ENCODE peak calls at places on chromosomes 1 and 21, in seven cellular contexts. H is SK-N-SH, S is HCT116, L is H1, U is K562, M is GM12878, Y is HepG2. P is an unnamed sample.

GRCh38 chr1:58896211-58897183 is 112.7 kb upstream of the JUN start:
- DNase-seq in L (no peak), Y (no peak), U (peak; percentile 83), S (no peak), M (no peak), H (peak; percentile 73), P (no peak)

GRCh38 chr21:41899431-41900202 is 20.5 kb upstream of the PRDM15 start:
- DNase-seq in U (no peak), L (no peak), S (no peak), M (no peak), H (no peak), Y (no peak), P (no peak)

GRCh38 chr1:14599173-14599754 is 779 bp downstream of the KAZN start:
- DNase-seq in U (peak; percentile 36), Y (no peak), L (no peak), S (no peak), H (no peak), M (no peak), P (no peak)

GRCh38 chr21:45892156-45892919 is 89.2 kb upstream of the COL6A1 start:
- DNase-seq in L (no peak), U (no peak), S (no peak), Y (no peak), M (no peak), H (no peak), P (no peak)

GRCh38 chr1:169739980-169740379 is 6.1 kb upstream of the SELE start:
- DNase-seq in S (no peak), U (no peak), H (no peak), M (no peak), L (no peak), Y (no peak), P (no peak)

GRCh38 chr1:153643100-153643499 is 9.2 kb downstream of the CHTOP start:
- DNase-seq in H (no peak), L (no peak), U (no peak), M (no peak), Y (no peak), S (no peak), P (no peak)

GRCh38 chr1:229669333-229669732 is 43.3 kb downstream of the URB2 start:
- DNase-seq in Y (no peak), U (peak; percentile 5), S (no peak), L (no peak), H (no peak), M (no peak), P (no peak)

GRCh38 chr1:9784508-9785133 is 39.1 kb downstream of the CLSTN1 start:
- DNase-seq in L (no peak), U (peak; percentile 65), H (peak; percentile 68), Y (peak; percentile 63), S (peak; percentile 58), M (peak; percentile 61), P (no peak)

GRCh38 chr1:27395441-27396195 is 3.2 kb downstream of the GPR3 start:
- DNase-seq in M (no peak), H (peak; percentile 88), U (peak; percentile 78), S (peak; percentile 68), Y (peak; percentile 40), L (no peak), P (peak; percentile 59)

GRCh38 chr1:94707321-94708298 is 112.5 kb upstream of the SLC44A3 start:
- DNase-seq in H (no peak), S (no peak), Y (no peak), U (no peak), M (no peak), L (no peak), P (no peak)

GRCh38 chr1:42128984-42129383 is 24.2 kb upstream of the GUCA2B start:
- DNase-seq in L (no peak), M (no peak), S (no peak), H (no peak), U (no peak), Y (no peak), P (no peak)

GRCh38 chr1:1462318-1462966 is 9.1 kb upstream of the ATAD3B start:
- DNase-seq in S (no peak), H (peak; percentile 85), M (peak; percentile 36), L (no peak), U (peak; percentile 65), Y (peak; percentile 51), P (no peak)

GRCh38 chr1:153773004-153773921 is 1.9 kb upstream of the SLC27A3 start:
- DNase-seq in M (no peak), H (no peak), L (no peak), S (no peak), Y (no peak), U (no peak), P (no peak)

GRCh38 chr1:92273039-92273438 is 25.7 kb downstream of the GLMN start:
- DNase-seq in S (no peak), U (no peak), Y (no peak), L (no peak), H (no peak), M (no peak), P (no peak)

GRCh38 chr21:46048926-46049889 is 48.7 kb upstream of the COL6A2 start:
- DNase-seq in U (no peak), H (no peak), Y (no peak), S (no peak), L (no peak), M (no peak), P (no peak)

GRCh38 chr1:146049436-146049835 is 27.9 kb upstream of the HJV start:
- DNase-seq in M (no peak), H (no peak), Y (no peak), L (no peak), U (no peak), S (no peak), P (no peak)
- TF ChIP-seq JUND in M (no peak), H (no peak), Y (no peak), L (no peak), U (no peak), S (no peak), P (no peak)

GRCh38 chr1:67835663-67836452 is 2.6 kb upstream of the GNG12 start:
- DNase-seq in U (no peak), H (no peak), S (no peak), Y (no peak), L (no peak), M (no peak), P (no peak)
- TF ChIP-seq JUND in U (no peak), H (no peak), S (no peak), Y (no peak), L (no peak), M (no peak), P (no peak)

GRCh38 chr1:43238991-43239469 is 30.8 kb upstream of the TMEM125 start:
- DNase-seq in H (no peak), L (no peak), S (no peak), M (no peak), U (no peak), Y (no peak), P (no peak)

GRCh38 chr1:43241352-43241953 is 28.3 kb upstream of the TMEM125 start:
- DNase-seq in S (no peak), U (no peak), H (no peak), L (no peak), Y (peak; percentile 41), M (no peak), P (no peak)

GRCh38 chr1:43237131-43237530 is 32.7 kb upstream of the TMEM125 start:
- DNase-seq in M (no peak), U (no peak), H (no peak), Y (no peak), S (no peak), L (no peak), P (no peak)

GRCh38 chr1:43238104-43238503 is 31.7 kb upstream of the TMEM125 start:
- DNase-seq in S (peak; percentile 54), U (peak; percentile 38), Y (peak; percentile 81), H (peak; percentile 51), M (no peak), L (peak; percentile 36), P (peak; percentile 75)

DNA sequence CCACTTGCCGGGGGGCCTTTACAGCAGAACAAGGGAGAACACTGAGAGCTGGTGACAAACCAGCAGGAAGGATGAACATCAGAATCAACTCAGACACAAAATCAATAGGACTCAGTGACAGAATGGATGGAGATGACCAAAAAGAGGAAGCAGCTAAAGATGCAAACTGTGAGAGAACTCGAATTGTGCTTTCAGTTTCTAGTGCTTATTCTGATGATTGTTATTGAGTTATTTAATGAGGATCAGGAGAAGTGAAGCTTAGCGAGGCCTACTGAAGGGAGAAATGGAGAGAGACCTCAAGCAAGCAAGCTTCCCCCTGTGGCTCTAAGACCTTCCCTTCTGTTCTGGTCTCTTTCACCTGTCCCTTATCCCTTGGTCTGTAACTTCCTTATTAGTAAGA is 30.3 kb upstream of the TMEM125 start:
- DNase-seq in L (no peak), H (no peak), S (no peak), Y (no peak), M (peak; percentile 84), U (no peak), P (no peak)
- TF ChIP-seq JUND in L (no peak), H (no peak), S (no peak), Y (no peak), M (no peak), U (no peak), P (no peak)

DNA sequence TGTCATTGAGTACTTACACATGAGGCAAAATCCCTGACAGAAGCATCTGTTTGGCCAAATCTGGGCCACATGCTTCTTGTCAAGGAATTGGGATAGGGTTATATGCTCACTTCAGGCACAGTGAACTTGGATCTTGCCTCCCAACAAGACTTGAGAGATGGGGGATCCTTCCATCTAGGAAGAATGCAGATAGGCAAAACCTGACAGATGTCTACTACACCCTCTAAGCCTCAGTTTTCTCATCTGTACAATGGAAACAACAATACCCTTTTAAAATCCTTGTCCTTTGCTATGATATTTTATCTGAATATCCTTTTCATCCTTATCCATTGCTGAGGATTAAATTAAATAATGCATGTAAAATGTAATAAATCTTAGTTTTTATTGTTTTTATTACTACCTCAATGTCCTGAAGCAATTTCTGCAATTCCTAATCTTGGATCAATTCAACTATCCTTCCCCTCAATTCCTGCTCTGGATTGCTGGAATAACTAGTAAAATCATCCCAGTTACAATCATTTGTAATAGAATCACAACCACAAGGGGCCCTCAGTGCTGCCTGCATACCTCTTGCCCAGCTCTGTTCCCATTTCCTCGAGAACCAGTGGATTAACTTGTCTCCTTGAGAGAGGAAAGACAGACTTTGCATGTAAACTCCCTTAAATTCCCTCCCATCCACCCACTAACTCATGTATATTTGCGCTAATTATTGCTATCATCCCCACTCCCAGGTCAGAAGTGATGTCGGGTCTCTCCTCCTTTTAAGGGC is 8.1 kb upstream of the XPR1 start:
- DNase-seq in S (no peak), U (no peak), M (no peak), Y (no peak), H (no peak), L (peak; percentile 9), P (peak; percentile 54)
- TF ChIP-seq JUND in S (no peak), U (no peak), M (no peak), Y (no peak), H (no peak), L (no peak), P (no peak)

P was measured in T47D.